ENCODE peak calls at places on chromosomes 4 and X, in eight cellular contexts. Y is spleen, J is psoas muscle, R is ascending aorta, X is gastrocnemius medialis, U is testis, M is SK-N-SH, T is AG04450. E is an unnamed sample.

GRCh38 chr4:145216532-145216931 is 36.1 kb upstream of the OTUD4 start:
- DNase-seq in M (peak), X (no peak), Y (no peak), U (no peak), R (no peak), J (no peak), T (no peak), E (no peak)

GRCh38 chrX:4225086-4225485 is 511.6 kb upstream of the PRKX start:
- DNase-seq in R (no peak), J (no peak), T (no peak), M (no peak), X (no peak), Y (no peak), U (no peak), E (no peak)

GRCh38 chr4:121227254-121227867 is 63.2 kb upstream of the TNIP3 start:
- DNase-seq in M (no peak), U (no peak), Y (no peak), R (no peak), J (no peak), T (no peak), X (no peak), E (no peak)

GRCh38 chrX:67724359-67725110 is 180.7 kb downstream of the AR start:
- DNase-seq in X (no peak), R (no peak), M (no peak), J (peak), U (no peak), T (no peak), Y (no peak), E (no peak)

GRCh38 chrX:119121341-119121740 is 6.3 kb downstream of the KIAA1210 start:
- DNase-seq in J (no peak), U (no peak), Y (no peak), R (no peak), M (no peak), X (no peak), T (no peak), E (no peak)

GRCh38 chrX:123807825-123808416 is 51.9 kb upstream of the XIAP start:
- DNase-seq in T (no peak), Y (no peak), U (no peak), M (no peak), X (no peak), R (no peak), J (no peak), E (no peak)

GRCh38 chr4:83040269-83040668 is 5.3 kb downstream of the COPS4 start:
- DNase-seq in T (no peak), M (no peak), U (no peak), Y (no peak), R (no peak), X (no peak), J (no peak), E (no peak)

GRCh38 chrX:4944767-4945166 is 1231.3 kb upstream of the PRKX start:
- DNase-seq in Y (no peak), X (no peak), T (no peak), U (no peak), M (no peak), J (no peak), R (no peak), E (no peak)

GRCh38 chr4:11710484-11710883 is 281.8 kb upstream of the HS3ST1 start:
- DNase-seq in U (no peak), J (no peak), X (no peak), Y (no peak), T (peak), R (no peak), M (no peak), E (no peak)

GRCh38 chrX:30156880-30157560 is 58.3 kb upstream of the MAGEB2 start:
- DNase-seq in J (no peak), Y (no peak), M (no peak), R (no peak), U (no peak), T (peak), X (no peak), E (no peak)

GRCh38 chr4:100707786-100708185 is 190.0 kb upstream of the EMCN start:
- DNase-seq in M (no peak), X (no peak), Y (no peak), R (no peak), J (no peak), U (no peak), T (no peak), E (no peak)

GRCh38 chrX:119605398-119605738 is 856 bp downstream of the NKRF start:
- DNase-seq in J (no peak), Y (peak), R (no peak), U (peak), T (no peak), X (no peak), M (peak), E (peak)

GRCh38 chrX:145751943-145752342 is 65.7 kb upstream of the SLITRK2 start:
- DNase-seq in U (no peak), J (no peak), M (no peak), X (no peak), R (no peak), Y (no peak), T (no peak), E (no peak)

GRCh38 chrX:73823473-73824004 is 260.5 kb downstream of the CHIC1 start:
- DNase-seq in R (no peak), U (no peak), X (no peak), J (no peak), Y (no peak), M (no peak), T (no peak), E (no peak)

GRCh38 chrX:69116077-69116476 is 49.2 kb downstream of the PJA1 start:
- DNase-seq in X (no peak), R (no peak), J (no peak), Y (no peak), T (no peak), M (no peak), U (no peak), E (no peak)

GRCh38 chr4:742742-743311 is 37.2 kb downstream of the PCGF3 start:
- DNase-seq in U (peak), M (peak), J (peak), T (no peak), X (peak), Y (peak), R (no peak), E (peak)

GRCh38 chr4:27397886-27398285 is 537.2 kb downstream of the STIM2 start:
- DNase-seq in M (no peak), X (no peak), R (no peak), T (no peak), J (no peak), Y (no peak), U (no peak), E (no peak)

GRCh38 chrX:40496728-40497127 is 84.0 kb upstream of the ATP6AP2 start:
- DNase-seq in M (peak), X (no peak), R (no peak), U (no peak), J (no peak), Y (no peak), T (peak), E (no peak)

GRCh38 chr4:187174749-187175148 is 451.1 kb upstream of the FAT1 start:
- DNase-seq in X (no peak), M (no peak), Y (no peak), U (no peak), T (no peak), R (no peak), J (no peak), E (no peak)

GRCh38 chr4:187176261-187176910 is 452.7 kb upstream of the FAT1 start:
- DNase-seq in M (peak), J (no peak), X (no peak), U (no peak), Y (no peak), R (no peak), T (peak), E (no peak)

GRCh38 chr4:187178084-187178483 is 454.4 kb upstream of the FAT1 start:
- DNase-seq in X (no peak), Y (no peak), T (no peak), R (no peak), U (no peak), J (no peak), M (no peak), E (no peak)

GRCh38 chr4:187172340-187172761 is 448.7 kb upstream of the FAT1 start:
- DNase-seq in X (no peak), Y (no peak), R (no peak), U (no peak), T (no peak), M (peak), J (no peak), E (no peak)

GRCh38 chr4:187175197-187175596 is 451.5 kb upstream of the FAT1 start:
- DNase-seq in Y (no peak), X (no peak), U (no peak), R (no peak), J (no peak), T (no peak), M (no peak), E (no peak)
- TF ChIP-seq CTCF in Y (no peak), X (no peak), U (no peak), R (no peak), J (no peak), T (peak), M (peak), E (no peak)

GRCh38 chr4:139760558-139760957 is 94.9 kb downstream of the MGST2 start:
- DNase-seq in X (no peak), Y (no peak), R (no peak), J (no peak), U (no peak), M (no peak), T (no peak), E (no peak)

GRCh38 chr4:139762715-139763114 is 97.1 kb downstream of the MGST2 start:
- DNase-seq in R (no peak), T (no peak), X (no peak), Y (no peak), U (no peak), J (no peak), M (no peak), E (no peak)

GRCh38 chr4:139763205-139763604 is 97.6 kb downstream of the MGST2 start:
- DNase-seq in R (no peak), J (no peak), X (no peak), M (peak), T (no peak), Y (no peak), U (no peak), E (no peak)

GRCh38 chr4:139763668-139764067 is 98.0 kb downstream of the MGST2 start:
- DNase-seq in Y (no peak), J (no peak), X (no peak), R (no peak), U (no peak), T (no peak), M (peak), E (no peak)

DNA sequence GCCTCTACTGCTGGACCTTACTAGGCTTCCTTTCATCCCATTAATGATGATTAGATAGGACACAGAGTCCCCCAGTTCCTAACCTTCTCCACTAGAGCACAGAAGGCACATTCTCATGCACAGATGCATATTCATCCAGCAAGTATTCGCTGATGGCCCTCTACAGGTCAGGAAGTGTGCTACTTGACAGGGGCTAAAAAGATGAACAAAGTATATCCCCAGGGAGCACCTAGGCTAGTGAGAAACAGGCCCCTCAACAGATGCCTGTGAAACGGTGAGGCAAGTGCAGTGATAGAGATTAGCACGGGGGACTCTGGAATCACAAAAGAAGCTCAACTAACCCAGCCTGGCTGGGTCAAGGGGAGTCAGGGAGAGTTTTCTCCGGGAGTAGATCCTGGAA is 95.8 kb downstream of the MGST2 start:
- DNase-seq in R (no peak), J (no peak), M (peak), Y (no peak), T (no peak), X (no peak), U (no peak), E (no peak)
- H3K27ac ChIP-seq in R (no peak), J (peak), M (no peak), Y (no peak), T (no peak), X (no peak), U (no peak), E (peak)

DNA sequence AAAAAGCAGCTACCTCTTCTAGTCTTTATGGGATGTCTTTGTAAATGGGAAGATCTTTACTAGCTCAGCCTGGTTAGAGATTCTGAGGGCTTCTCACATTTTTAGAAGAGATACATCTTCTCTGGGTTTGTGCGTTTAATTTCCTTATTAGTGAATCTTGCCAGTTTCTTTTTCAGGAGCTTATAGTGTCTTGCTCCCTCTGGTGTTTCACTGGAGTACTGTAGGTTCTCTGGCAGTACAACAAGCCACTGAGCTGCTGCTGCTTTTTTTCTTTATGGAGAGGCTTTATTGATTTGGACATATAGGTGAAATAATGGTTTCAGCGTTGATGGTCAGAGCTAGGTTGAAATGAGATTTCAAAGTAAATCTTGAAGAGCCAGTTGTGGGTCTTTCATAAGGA is 82.9 kb downstream of the LAS1L start:
- DNase-seq in Y (no peak), J (no peak), R (no peak), X (no peak), U (peak), T (no peak), M (peak), E (no peak)
- TF ChIP-seq CTCF in Y (no peak), J (peak), R (no peak), X (no peak), U (peak), T (peak), M (peak), E (peak)

GRCh38 chr4:158155656-158156356 is 17.0 kb downstream of the GASK1B start:
- DNase-seq in J (no peak), T (no peak), X (no peak), M (no peak), Y (no peak), U (no peak), R (no peak), E (no peak)
- H3K27ac ChIP-seq in J (no peak), T (no peak), X (no peak), M (no peak), Y (no peak), U (no peak), R (no peak), E (peak)

GRCh38 chrX:42715689-42716022 is 62.3 kb downstream of the PPP1R2C start:
- DNase-seq in M (no peak), J (no peak), R (no peak), Y (no peak), U (no peak), T (no peak), X (no peak), E (no peak)
- TF ChIP-seq CTCF in M (no peak), J (no peak), R (no peak), Y (no peak), U (no peak), T (no peak), X (no peak), E (no peak)

GRCh38 chr4:151957163-151957562 is 196.4 kb upstream of the GATB start:
- DNase-seq in Y (no peak), R (no peak), M (no peak), X (no peak), U (peak), J (no peak), T (no peak), E (peak)
- H3K27ac ChIP-seq in Y (no peak), R (no peak), M (no peak), X (no peak), U (no peak), J (no peak), T (no peak), E (peak)

DNA sequence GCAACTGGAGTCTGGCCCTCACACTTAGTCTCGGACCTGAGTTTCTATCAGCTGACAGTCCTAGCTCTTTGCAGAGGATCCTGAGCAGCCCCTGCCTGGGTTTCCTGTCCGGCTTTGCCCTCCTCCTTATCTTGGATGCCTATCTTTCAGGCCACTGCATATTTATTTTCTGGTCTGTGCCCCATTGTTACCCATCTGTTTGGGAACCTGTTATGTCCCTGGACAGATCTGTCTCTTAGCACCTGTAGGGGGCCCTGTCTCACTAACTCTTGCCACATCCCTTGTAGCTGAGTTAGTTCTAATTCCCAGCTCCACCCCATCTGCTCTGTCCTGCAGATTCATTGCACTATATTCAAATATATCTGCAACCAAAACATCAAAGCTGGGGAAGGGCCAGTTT is 514.9 kb upstream of the LCORL start:
- DNase-seq in R (no peak), T (no peak), Y (no peak), M (peak), U (no peak), X (no peak), J (no peak), E (no peak)
- TF ChIP-seq CTCF in R (no peak), T (no peak), Y (no peak), M (no peak), U (no peak), X (no peak), J (no peak), E (no peak)

DNA sequence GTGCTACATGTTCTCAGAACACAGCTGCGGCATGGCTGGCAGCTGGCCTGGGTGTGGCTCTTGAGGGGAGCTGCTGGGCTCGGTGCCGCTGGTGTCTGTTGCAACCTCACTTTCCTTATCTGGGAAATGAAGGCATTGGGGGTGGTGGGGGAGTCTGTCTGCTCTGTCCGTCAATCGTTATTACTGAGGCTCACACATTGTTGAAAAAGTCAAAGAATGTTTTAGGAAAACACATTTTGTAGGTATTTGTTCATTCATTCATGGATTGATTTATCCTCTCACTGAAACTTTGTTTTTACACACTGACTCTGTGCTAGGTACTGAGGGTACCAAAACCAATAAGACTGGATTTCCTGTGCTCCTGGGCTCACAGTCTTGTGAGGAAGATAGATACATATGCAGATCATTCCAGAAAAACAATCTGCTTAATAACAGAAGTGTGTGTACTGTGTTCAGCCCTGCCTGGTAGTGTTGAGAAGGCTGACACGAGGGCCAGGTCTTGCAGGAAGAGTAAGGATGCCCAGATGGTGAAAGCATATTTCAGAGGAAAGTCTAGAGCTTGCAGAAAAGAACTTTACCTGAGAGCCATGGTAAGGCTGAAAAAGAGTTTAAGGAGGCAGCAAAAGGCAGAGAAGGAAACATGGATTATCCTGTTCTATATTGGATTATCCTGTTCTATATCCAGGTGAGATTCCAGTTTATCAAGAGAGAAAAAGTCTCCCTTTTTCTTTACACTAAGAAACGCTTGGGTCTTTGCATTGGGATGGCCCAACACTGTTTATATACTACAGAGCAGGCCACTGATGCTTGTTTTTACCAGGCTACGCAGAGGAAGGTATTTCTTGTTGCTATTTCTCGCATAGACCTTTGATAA is 217.8 kb downstream of the PTTG2 start:
- DNase-seq in R (peak), U (peak), Y (peak), T (no peak), J (peak), X (peak), M (no peak), E (peak)
- H3K27ac ChIP-seq in R (peak), U (no peak), Y (peak), T (no peak), J (no peak), X (peak), M (no peak), E (no peak)

GRCh38 chr4:111631157-111631999 is 513.9 kb upstream of the FAM241A start:
- DNase-seq in X (no peak), J (no peak), Y (no peak), M (no peak), R (no peak), U (no peak), T (no peak), E (no peak)
- TF ChIP-seq CTCF in X (no peak), J (no peak), Y (no peak), M (peak), R (peak), U (peak), T (peak), E (no peak)

E was measured in heart right ventricle.